ENCODE peak calls at places on chromosome 7, in five cellular contexts. H is anterior cingulate cortex; K is MV-4-11; Z is stimulated activated CD4-positive, alpha-beta T cell treated with anti-CD3 and anti-CD28 coated beads, Interleukin-2, amount 100 ng/mL, for 48 hours; E is NCI-H748 treated with DMSO at 0.1 percent for 48 hours. F is an unnamed sample.

GRCh38 chr7:17772581-17773288 is 167.6 kb downstream of the SNX13 start:
- DNase-seq in Z (no peak), E (no peak), K (peak), H (no peak), F (no peak)

GRCh38 chr7:116249969-116250553 is 39.7 kb downstream of the TES start:
- DNase-seq in Z (no peak), H (no peak), K (peak), E (no peak), F (no peak)

GRCh38 chr7:25207887-25208286 is 20.4 kb downstream of the NPVF start:
- DNase-seq in H (no peak), Z (no peak), K (no peak), E (no peak), F (no peak)

GRCh38 chr7:156140447-156140846 is 328.2 kb upstream of the SHH start:
- DNase-seq in E (no peak), H (no peak), K (no peak), Z (no peak), F (no peak)

GRCh38 chr7:51366930-51367613 is 50.5 kb upstream of the COBL start:
- DNase-seq in E (peak), H (no peak), K (no peak), Z (no peak), F (peak)

GRCh38 chr7:120714945-120715344 is 143.0 kb downstream of the TSPAN12 start:
- DNase-seq in Z (no peak), H (no peak), K (no peak), E (no peak), F (no peak)

GRCh38 chr7:131170440-131171105 is 157.1 kb upstream of the MKLN1 start:
- DNase-seq in H (no peak), Z (no peak), E (no peak), K (no peak), F (no peak)

GRCh38 chr7:137040745-137041144 is 172.3 kb downstream of the CHRM2 start:
- DNase-seq in K (no peak), Z (no peak), H (no peak), E (no peak), F (no peak)

GRCh38 chr7:106367018-106367420 is 82.2 kb upstream of the NAMPT start:
- DNase-seq in Z (no peak), H (no peak), E (no peak), K (peak), F (no peak)

GRCh38 chr7:105649727-105650381 is 68.6 kb upstream of the EFCAB10 start:
- DNase-seq in H (no peak), E (no peak), K (no peak), Z (no peak), F (no peak)

GRCh38 chr7:84529480-84530205 is 335.1 kb upstream of the SEMA3A start:
- DNase-seq in Z (no peak), H (no peak), K (no peak), E (no peak), F (no peak)

GRCh38 chr7:78127009-78127408 is 328.4 kb downstream of the PHTF2 start:
- DNase-seq in H (no peak), E (no peak), K (no peak), Z (no peak), F (no peak)

GRCh38 chr7:79927116-79927515 is 207.5 kb upstream of the GNAI1 start:
- DNase-seq in K (no peak), E (no peak), Z (no peak), H (no peak), F (no peak)

GRCh38 chr7:127477285-127478039 is 85.0 kb upstream of the ZNF800 start:
- DNase-seq in Z (no peak), E (peak), H (no peak), K (no peak), F (no peak)

GRCh38 chr7:101465576-101466196 is 103.0 kb downstream of the COL26A1 start:
- DNase-seq in Z (no peak), K (peak), E (no peak), H (no peak), F (no peak)

F was measured in substantia nigra.